ENCODE peak calls at places on chromosomes 5 and 9, in eight cellular contexts. One of them, this sample, is unnamed.

GRCh38 chr5:83146441-83146840 is 69.1 kb downstream of the XRCC4 start:
- DNase-seq in stimulated activated naive CD8-positive, alpha-beta T cell treated with anti-CD3 and anti-CD28 coated beads, Interleukin-15, amount 100 ng/mL, for 72 hours: no peak
- DNase-seq in stimulated activated CD8-positive, alpha-beta memory T cell treated with anti-CD3 and anti-CD28 coated beads, Interleukin-4, amount 100 ng/mL, for 24 hours: no peak
- DNase-seq in HFF-Myc: no peak
- DNase-seq in GM04503: no peak
- DNase-seq in AG08395: no peak
- DNase-seq in NCI-H1105 treated with DMSO at 0.1 percent for 48 hours: no peak
- DNase-seq in activated naive CD8-positive, alpha-beta T cell treated with anti-CD3 and anti-CD28 coated beads, Interleukin-2, amount 10 ng/mL, durations not matched to agents 7 days and 5 days: no peak
- DNase-seq in this sample: no peak

GRCh38 chr9:18896531-18897179 is 136.4 kb downstream of the SAXO1 start:
- DNase-seq in stimulated activated naive CD8-positive, alpha-beta T cell treated with anti-CD3 and anti-CD28 coated beads, Interleukin-15, amount 100 ng/mL, for 72 hours: peak
- DNase-seq in stimulated activated CD8-positive, alpha-beta memory T cell treated with anti-CD3 and anti-CD28 coated beads, Interleukin-4, amount 100 ng/mL, for 24 hours: no peak
- DNase-seq in HFF-Myc: no peak
- DNase-seq in GM04503: no peak
- DNase-seq in AG08395: no peak
- DNase-seq in NCI-H1105 treated with DMSO at 0.1 percent for 48 hours: no peak
- DNase-seq in activated naive CD8-positive, alpha-beta T cell treated with anti-CD3 and anti-CD28 coated beads, Interleukin-2, amount 10 ng/mL, durations not matched to agents 7 days and 5 days: no peak
- DNase-seq in this sample: peak

GRCh38 chr5:73693573-73694061 is 67.6 kb downstream of the ARHGEF28 start:
- DNase-seq in stimulated activated naive CD8-positive, alpha-beta T cell treated with anti-CD3 and anti-CD28 coated beads, Interleukin-15, amount 100 ng/mL, for 72 hours: no peak
- DNase-seq in stimulated activated CD8-positive, alpha-beta memory T cell treated with anti-CD3 and anti-CD28 coated beads, Interleukin-4, amount 100 ng/mL, for 24 hours: no peak
- DNase-seq in HFF-Myc: no peak
- DNase-seq in GM04503: no peak
- DNase-seq in AG08395: peak
- DNase-seq in NCI-H1105 treated with DMSO at 0.1 percent for 48 hours: no peak
- DNase-seq in activated naive CD8-positive, alpha-beta T cell treated with anti-CD3 and anti-CD28 coated beads, Interleukin-2, amount 10 ng/mL, durations not matched to agents 7 days and 5 days: no peak
- DNase-seq in this sample: peak

GRCh38 chr5:81315336-81315735 is 13.9 kb downstream of the ZCCHC9 start:
- DNase-seq in stimulated activated naive CD8-positive, alpha-beta T cell treated with anti-CD3 and anti-CD28 coated beads, Interleukin-15, amount 100 ng/mL, for 72 hours: no peak
- DNase-seq in stimulated activated CD8-positive, alpha-beta memory T cell treated with anti-CD3 and anti-CD28 coated beads, Interleukin-4, amount 100 ng/mL, for 24 hours: no peak
- DNase-seq in HFF-Myc: no peak
- DNase-seq in GM04503: peak
- DNase-seq in AG08395: peak
- DNase-seq in NCI-H1105 treated with DMSO at 0.1 percent for 48 hours: no peak
- DNase-seq in activated naive CD8-positive, alpha-beta T cell treated with anti-CD3 and anti-CD28 coated beads, Interleukin-2, amount 10 ng/mL, durations not matched to agents 7 days and 5 days: no peak
- DNase-seq in this sample: peak

GRCh38 chr9:438066-438465 is 223.4 kb downstream of the DOCK8 start:
- DNase-seq in stimulated activated naive CD8-positive, alpha-beta T cell treated with anti-CD3 and anti-CD28 coated beads, Interleukin-15, amount 100 ng/mL, for 72 hours: no peak
- DNase-seq in stimulated activated CD8-positive, alpha-beta memory T cell treated with anti-CD3 and anti-CD28 coated beads, Interleukin-4, amount 100 ng/mL, for 24 hours: no peak
- DNase-seq in HFF-Myc: no peak
- DNase-seq in GM04503: no peak
- DNase-seq in AG08395: no peak
- DNase-seq in NCI-H1105 treated with DMSO at 0.1 percent for 48 hours: no peak
- DNase-seq in activated naive CD8-positive, alpha-beta T cell treated with anti-CD3 and anti-CD28 coated beads, Interleukin-2, amount 10 ng/mL, durations not matched to agents 7 days and 5 days: no peak
- DNase-seq in this sample: peak

GRCh38 chr5:179190851-179191505 is 130.8 kb downstream of the ZNF354C start:
- DNase-seq in stimulated activated naive CD8-positive, alpha-beta T cell treated with anti-CD3 and anti-CD28 coated beads, Interleukin-15, amount 100 ng/mL, for 72 hours: no peak
- DNase-seq in stimulated activated CD8-positive, alpha-beta memory T cell treated with anti-CD3 and anti-CD28 coated beads, Interleukin-4, amount 100 ng/mL, for 24 hours: no peak
- DNase-seq in HFF-Myc: no peak
- DNase-seq in GM04503: no peak
- DNase-seq in AG08395: no peak
- DNase-seq in NCI-H1105 treated with DMSO at 0.1 percent for 48 hours: no peak
- DNase-seq in activated naive CD8-positive, alpha-beta T cell treated with anti-CD3 and anti-CD28 coated beads, Interleukin-2, amount 10 ng/mL, durations not matched to agents 7 days and 5 days: peak
- DNase-seq in this sample: no peak

GRCh38 chr9:72979405-72980100 is 26.7 kb upstream of the ALDH1A1 start:
- DNase-seq in stimulated activated naive CD8-positive, alpha-beta T cell treated with anti-CD3 and anti-CD28 coated beads, Interleukin-15, amount 100 ng/mL, for 72 hours: no peak
- DNase-seq in stimulated activated CD8-positive, alpha-beta memory T cell treated with anti-CD3 and anti-CD28 coated beads, Interleukin-4, amount 100 ng/mL, for 24 hours: no peak
- DNase-seq in HFF-Myc: no peak
- DNase-seq in GM04503: no peak
- DNase-seq in AG08395: no peak
- DNase-seq in NCI-H1105 treated with DMSO at 0.1 percent for 48 hours: no peak
- DNase-seq in activated naive CD8-positive, alpha-beta T cell treated with anti-CD3 and anti-CD28 coated beads, Interleukin-2, amount 10 ng/mL, durations not matched to agents 7 days and 5 days: no peak
- DNase-seq in this sample: no peak

GRCh38 chr5:144206136-144206535 is 35.5 kb downstream of the KCTD16 start:
- DNase-seq in stimulated activated naive CD8-positive, alpha-beta T cell treated with anti-CD3 and anti-CD28 coated beads, Interleukin-15, amount 100 ng/mL, for 72 hours: no peak
- DNase-seq in stimulated activated CD8-positive, alpha-beta memory T cell treated with anti-CD3 and anti-CD28 coated beads, Interleukin-4, amount 100 ng/mL, for 24 hours: no peak
- DNase-seq in HFF-Myc: no peak
- DNase-seq in GM04503: no peak
- DNase-seq in AG08395: no peak
- DNase-seq in NCI-H1105 treated with DMSO at 0.1 percent for 48 hours: no peak
- DNase-seq in activated naive CD8-positive, alpha-beta T cell treated with anti-CD3 and anti-CD28 coated beads, Interleukin-2, amount 10 ng/mL, durations not matched to agents 7 days and 5 days: no peak
- DNase-seq in this sample: no peak

GRCh38 chr5:111563041-111563822 is 50.9 kb upstream of the STARD4 start:
- DNase-seq in stimulated activated naive CD8-positive, alpha-beta T cell treated with anti-CD3 and anti-CD28 coated beads, Interleukin-15, amount 100 ng/mL, for 72 hours: no peak
- DNase-seq in stimulated activated CD8-positive, alpha-beta memory T cell treated with anti-CD3 and anti-CD28 coated beads, Interleukin-4, amount 100 ng/mL, for 24 hours: no peak
- DNase-seq in HFF-Myc: peak
- DNase-seq in GM04503: no peak
- DNase-seq in AG08395: no peak
- DNase-seq in NCI-H1105 treated with DMSO at 0.1 percent for 48 hours: no peak
- DNase-seq in activated naive CD8-positive, alpha-beta T cell treated with anti-CD3 and anti-CD28 coated beads, Interleukin-2, amount 10 ng/mL, durations not matched to agents 7 days and 5 days: no peak
- DNase-seq in this sample: peak

GRCh38 chr5:117393125-117393524 is 818.5 kb upstream of the SEMA6A start:
- DNase-seq in stimulated activated naive CD8-positive, alpha-beta T cell treated with anti-CD3 and anti-CD28 coated beads, Interleukin-15, amount 100 ng/mL, for 72 hours: no peak
- DNase-seq in stimulated activated CD8-positive, alpha-beta memory T cell treated with anti-CD3 and anti-CD28 coated beads, Interleukin-4, amount 100 ng/mL, for 24 hours: no peak
- DNase-seq in HFF-Myc: no peak
- DNase-seq in GM04503: no peak
- DNase-seq in AG08395: no peak
- DNase-seq in NCI-H1105 treated with DMSO at 0.1 percent for 48 hours: no peak
- DNase-seq in activated naive CD8-positive, alpha-beta T cell treated with anti-CD3 and anti-CD28 coated beads, Interleukin-2, amount 10 ng/mL, durations not matched to agents 7 days and 5 days: no peak
- DNase-seq in this sample: no peak

GRCh38 chr5:1663186-1663585 is 136.5 kb downstream of the MRPL36 start:
- DNase-seq in stimulated activated naive CD8-positive, alpha-beta T cell treated with anti-CD3 and anti-CD28 coated beads, Interleukin-15, amount 100 ng/mL, for 72 hours: no peak
- DNase-seq in stimulated activated CD8-positive, alpha-beta memory T cell treated with anti-CD3 and anti-CD28 coated beads, Interleukin-4, amount 100 ng/mL, for 24 hours: no peak
- DNase-seq in HFF-Myc: no peak
- DNase-seq in GM04503: no peak
- DNase-seq in AG08395: no peak
- DNase-seq in NCI-H1105 treated with DMSO at 0.1 percent for 48 hours: no peak
- DNase-seq in activated naive CD8-positive, alpha-beta T cell treated with anti-CD3 and anti-CD28 coated beads, Interleukin-2, amount 10 ng/mL, durations not matched to agents 7 days and 5 days: no peak
- DNase-seq in this sample: no peak

GRCh38 chr5:127290019-127290945 is at the start of gene MEGF10:
- DNase-seq in stimulated activated naive CD8-positive, alpha-beta T cell treated with anti-CD3 and anti-CD28 coated beads, Interleukin-15, amount 100 ng/mL, for 72 hours: peak
- DNase-seq in stimulated activated CD8-positive, alpha-beta memory T cell treated with anti-CD3 and anti-CD28 coated beads, Interleukin-4, amount 100 ng/mL, for 24 hours: no peak
- DNase-seq in HFF-Myc: no peak
- DNase-seq in GM04503: no peak
- DNase-seq in AG08395: peak
- DNase-seq in NCI-H1105 treated with DMSO at 0.1 percent for 48 hours: no peak
- DNase-seq in activated naive CD8-positive, alpha-beta T cell treated with anti-CD3 and anti-CD28 coated beads, Interleukin-2, amount 10 ng/mL, durations not matched to agents 7 days and 5 days: peak
- DNase-seq in this sample: peak

GRCh38 chr9:130138791-130139190 is 33.4 kb upstream of the NCS1 start:
- DNase-seq in stimulated activated naive CD8-positive, alpha-beta T cell treated with anti-CD3 and anti-CD28 coated beads, Interleukin-15, amount 100 ng/mL, for 72 hours: no peak
- DNase-seq in stimulated activated CD8-positive, alpha-beta memory T cell treated with anti-CD3 and anti-CD28 coated beads, Interleukin-4, amount 100 ng/mL, for 24 hours: no peak
- DNase-seq in HFF-Myc: peak
- DNase-seq in GM04503: peak
- DNase-seq in AG08395: peak
- DNase-seq in NCI-H1105 treated with DMSO at 0.1 percent for 48 hours: no peak
- DNase-seq in activated naive CD8-positive, alpha-beta T cell treated with anti-CD3 and anti-CD28 coated beads, Interleukin-2, amount 10 ng/mL, durations not matched to agents 7 days and 5 days: no peak
- DNase-seq in this sample: peak

This sample was measured in brain microvascular endothelial cell.